ENCODE peak calls at places on chromosomes 6 and 20, in five cellular contexts. C is A549, Y is GM12878, U is IMR-90, A is HepG2. J is an unnamed sample.

GRCh38 chr20:44471481-44471882 is 4.2 kb upstream of the TTPAL start:
- DNase-seq in C (no peak), Y (no peak), U (peak; percentile 44), A (peak; percentile 86), J (no peak)

GRCh38 chr6:37314803-37315515 is 38.8 kb upstream of the RNF8 start:
- DNase-seq in C (peak; percentile 22), Y (no peak), U (peak; percentile 66), A (peak; percentile 48), J (peak; percentile 64)

GRCh38 chr6:129251669-129252376 is 368.9 kb downstream of the LAMA2 start:
- DNase-seq in C (peak; percentile 8), Y (peak; percentile 17), U (peak; percentile 75), A (peak; percentile 63), J (peak; percentile 71)

GRCh38 chr20:38726849-38727601 is 2.7 kb downstream of the SLC32A1 start:
- DNase-seq in C (no peak), Y (no peak), U (no peak), A (peak; percentile 61), J (no peak)

GRCh38 chr6:57313711-57314471 is 3.5 kb upstream of the PRIM2 start:
- DNase-seq in C (peak; percentile 38), Y (no peak), U (peak; percentile 98), A (no peak), J (no peak)

GRCh38 chr6:28985396-28986164 is 19.5 kb downstream of the ZNF311 start:
- DNase-seq in C (peak; percentile 84), Y (no peak), U (peak; percentile 98), A (peak; percentile 97), J (peak; percentile 86)

GRCh38 chr6:41811095-41811494 is 23.6 kb downstream of the TOMM6 start:
- DNase-seq in C (no peak), Y (no peak), U (no peak), A (no peak), J (no peak)

GRCh38 chr20:31676534-31677030 is 38.9 kb downstream of the COX4I2 start:
- DNase-seq in C (no peak), Y (no peak), U (no peak), A (no peak), J (no peak)

GRCh38 chr6:42547407-42548329 is 16.2 kb upstream of the UBR2 start:
- DNase-seq in C (peak; percentile 77), Y (no peak), U (peak; percentile 73), A (peak; percentile 48), J (peak; percentile 88)

GRCh38 chr6:31727034-31727716 is 1.9 kb downstream of the DDAH2 start:
- DNase-seq in C (no peak), Y (no peak), U (no peak), A (no peak), J (no peak)

GRCh38 chr6:74578339-74578738 is 627.5 kb downstream of the COL12A1 start:
- DNase-seq in C (no peak), Y (no peak), U (peak; percentile 89), A (no peak), J (no peak)

GRCh38 chr6:69863766-69864165 is 2.6 kb upstream of the COL19A1 start:
- DNase-seq in C (no peak), Y (no peak), U (no peak), A (no peak), J (no peak)

GRCh38 chr20:1177680-1178079 is 7.1 kb downstream of the TMEM74B start:
- DNase-seq in C (no peak), Y (no peak), U (peak; percentile 3), A (peak; percentile 64), J (peak; percentile 34)

GRCh38 chr6:40391851-40392595 is 195.1 kb downstream of the LRFN2 start:
- DNase-seq in C (no peak), Y (no peak), U (no peak), A (no peak), J (no peak)

GRCh38 chr6:44223471-44224153 is at the start of gene SLC29A1:
- DNase-seq in C (peak; percentile 76), Y (no peak), U (peak; percentile 28), A (peak; percentile 74), J (peak; percentile 89)

GRCh38 chr20:42836339-42836738 is 353.4 kb downstream of the PTPRT start:
- DNase-seq in C (no peak), Y (no peak), U (no peak), A (no peak), J (no peak)

GRCh38 chr6:149235130-149235561 is 82.4 kb upstream of the TAB2 start:
- DNase-seq in C (peak; percentile 16), Y (peak; percentile 69), U (peak; percentile 90), A (peak; percentile 54), J (peak; percentile 69)

GRCh38 chr6:593907-594212 is 63.0 kb downstream of the HUS1B start:
- DNase-seq in C (no peak), Y (no peak), U (no peak), A (no peak), J (no peak)

GRCh38 chr6:100998111-100998510 is 117.0 kb upstream of the ASCC3 start:
- DNase-seq in C (no peak), Y (no peak), U (peak; percentile 5), A (no peak), J (no peak)

GRCh38 chr20:5848711-5849505 is 98.7 kb downstream of the SHLD1 start:
- DNase-seq in C (no peak), Y (peak; percentile 24), U (peak; percentile 75), A (no peak), J (no peak)

GRCh38 chr6:31402324-31403282 is 792 bp upstream of the MICA start:
- DNase-seq in C (no peak), Y (no peak), U (no peak), A (no peak), J (no peak)

GRCh38 chr20:61801857-61802442 is 263.7 kb downstream of the TAF4 start:
- DNase-seq in C (no peak), Y (no peak), U (no peak), A (no peak), J (no peak)

GRCh38 chr6:157428418-157429202 is 47.6 kb downstream of the ZDHHC14 start:
- DNase-seq in C (peak; percentile 18), Y (no peak), U (peak; percentile 7), A (peak; percentile 73), J (no peak)

GRCh38 chr6:21565431-21565830 is 28.1 kb upstream of the SOX4 start:
- DNase-seq in C (no peak), Y (no peak), U (no peak), A (no peak), J (no peak)

GRCh38 chr6:4599924-4600323 is 176.3 kb upstream of the CDYL start:
- DNase-seq in C (no peak), Y (no peak), U (peak; percentile 84), A (peak; percentile 28), J (no peak)

GRCh38 chr6:110645685-110646418 is 169.4 kb downstream of the CDK19 start:
- DNase-seq in C (no peak), Y (no peak), U (no peak), A (no peak), J (no peak)

GRCh38 chr6:30192076-30192475 is 21.1 kb downstream of the TRIM26 start:
- DNase-seq in C (no peak), Y (no peak), U (no peak), A (no peak), J (no peak)

GRCh38 chr20:34877002-34877264 is 521 bp downstream of the ACSS2 start:
- DNase-seq in C (no peak), Y (no peak), U (no peak), A (no peak), J (no peak)

GRCh38 chr6:49550413-49551125 is at the start of gene C6orf141:
- DNase-seq in C (peak; percentile 60), Y (no peak), U (no peak), A (no peak), J (peak; percentile 21)

GRCh38 chr20:21684671-21685070 is 20.8 kb upstream of the PAX1 start:
- DNase-seq in C (no peak), Y (no peak), U (no peak), A (no peak), J (no peak)

GRCh38 chr20:17169575-17170136 is 57.2 kb upstream of the PCSK2 start:
- DNase-seq in C (no peak), Y (no peak), U (no peak), A (peak; percentile 25), J (no peak)

GRCh38 chr6:26087284-26088115 is at the start of gene HFE:
- DNase-seq in C (peak; percentile 24), Y (no peak), U (peak; percentile 68), A (peak; percentile 55), J (no peak)

GRCh38 chr6:132333639-132334516 is 67.4 kb downstream of the MOXD1 start:
- DNase-seq in C (peak; percentile 49), Y (no peak), U (peak; percentile 93), A (peak; percentile 88), J (peak; percentile 21)

GRCh38 chr6:105452924-105453756 is 50.3 kb upstream of the PREP start:
- DNase-seq in C (no peak), Y (peak; percentile 54), U (no peak), A (no peak), J (no peak)

GRCh38 chr20:3645309-3646066 is 17.7 kb downstream of the GFRA4 start:
- DNase-seq in C (no peak), Y (no peak), U (no peak), A (no peak), J (no peak)

GRCh38 chr20:41058007-41058673 is 29.5 kb downstream of the TOP1 start:
- DNase-seq in C (no peak), Y (no peak), U (peak; percentile 93), A (peak; percentile 55), J (no peak)

GRCh38 chr6:53246924-53247323 is 98.3 kb upstream of the GCM1 start:
- DNase-seq in C (no peak), Y (no peak), U (no peak), A (no peak), J (no peak)

DNA sequence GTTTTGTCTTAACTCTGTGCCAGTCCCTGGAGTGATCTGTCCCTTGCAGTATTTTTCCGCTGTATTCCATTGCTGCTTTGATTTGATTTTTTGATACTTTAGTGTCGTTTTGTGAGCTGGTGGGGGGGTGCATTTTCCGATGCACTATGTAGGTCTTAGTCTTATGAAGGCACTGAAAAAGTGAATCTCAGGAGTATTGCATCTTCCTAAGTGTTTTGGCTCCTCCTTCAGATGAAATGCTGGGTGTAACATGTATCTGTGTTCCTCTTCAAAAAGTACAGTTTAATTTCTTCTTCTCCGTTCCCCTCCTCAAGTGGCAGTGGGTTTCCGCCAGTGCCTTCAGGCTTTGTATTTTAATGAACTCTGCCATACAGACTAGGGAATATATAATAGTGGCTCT is 580.7 kb upstream of the GJE1 start:
- DNase-seq in C (no peak), Y (no peak), U (no peak), A (no peak), J (no peak)
- TF ChIP-seq BHLHE40 in C (no peak), Y (no peak), U (no peak), A (no peak), J (no peak)

GRCh38 chr20:64242003-64242796 is 13.3 kb upstream of the PCMTD2 start:
- DNase-seq in C (no peak), Y (no peak), U (no peak), A (no peak), J (no peak)
- TF ChIP-seq BHLHE40 in C (no peak), Y (no peak), U (no peak), A (no peak), J (no peak)

GRCh38 chr6:35287671-35288396 is 9.8 kb upstream of the DEF6 start:
- DNase-seq in C (no peak), Y (no peak), U (peak; percentile 91), A (no peak), J (no peak)
- TF ChIP-seq BHLHE40 in C (no peak), Y (no peak), U (peak; percentile 80), A (no peak), J (no peak)

DNA sequence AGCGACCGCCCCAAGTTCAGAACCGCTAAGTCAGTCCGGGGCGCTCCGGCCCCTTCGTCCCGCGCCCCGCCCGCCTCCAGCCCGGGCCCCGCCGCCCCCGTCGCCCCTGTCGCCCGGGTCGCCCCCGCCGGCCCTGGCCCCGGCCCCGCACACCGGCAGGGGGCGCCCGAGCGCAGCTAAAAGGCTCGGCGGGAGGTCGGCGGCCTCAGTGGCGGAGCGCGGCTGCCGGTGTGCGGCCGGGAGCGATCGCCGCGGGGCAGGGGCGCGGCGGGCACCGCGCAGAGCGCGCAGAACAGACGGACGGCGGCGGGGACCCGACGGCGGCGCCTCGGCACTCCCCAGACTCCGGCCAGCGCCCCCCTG is at the start of gene FNDC1:
- DNase-seq in C (peak; percentile 44), Y (no peak), U (no peak), A (no peak), J (peak; percentile 92)
- TF ChIP-seq BHLHE40 in C (no peak), Y (no peak), U (no peak), A (no peak), J (no peak)

J was measured in HEK293T.